ENCODE peak calls at places on chromosomes 1 and 21, in eight cellular contexts. U, I, Y, X, D, S, G and L are unnamed samples.

GRCh38 chr1:182235604-182235951 is 156.0 kb downstream of the GLUL start:
- DNase-seq in U (no peak), I (no peak), Y (no peak), X (no peak), D (no peak), S (no peak), G (no peak), L (no peak)

GRCh38 chr1:234154320-234155251 is 218.7 kb upstream of the COA6 start:
- DNase-seq in U (no peak), I (no peak), Y (peak), X (peak), D (peak), S (peak), G (peak), L (no peak)

GRCh38 chr1:24403806-24404205 is 9.8 kb downstream of the STPG1 start:
- DNase-seq in U (no peak), I (no peak), Y (no peak), X (no peak), D (no peak), S (no peak), G (no peak), L (no peak)

GRCh38 chr1:65042467-65042866 is 76.1 kb upstream of the JAK1 start:
- DNase-seq in U (no peak), I (no peak), Y (no peak), X (no peak), D (no peak), S (no peak), G (no peak), L (no peak)

GRCh38 chr1:227532019-227532619 is 31.2 kb upstream of the ZNF678 start:
- DNase-seq in U (no peak), I (no peak), Y (no peak), X (peak), D (peak), S (no peak), G (no peak), L (no peak)

GRCh38 chr1:163166886-163167555 is 35.7 kb downstream of the RGS5 start:
- DNase-seq in U (no peak), I (no peak), Y (no peak), X (no peak), D (no peak), S (no peak), G (no peak), L (no peak)

GRCh38 chr21:39097335-39097861 is 85.9 kb downstream of the PSMG1 start:
- DNase-seq in U (no peak), I (no peak), Y (no peak), X (no peak), D (no peak), S (no peak), G (no peak), L (no peak)

GRCh38 chr21:9756677-9757076 is 764.7 kb upstream of the TPTE start:
- DNase-seq in U (no peak), I (no peak), Y (no peak), X (no peak), D (no peak), S (no peak), G (no peak), L (no peak)

GRCh38 chr1:198109316-198109715 is 47.5 kb upstream of the NEK7 start:
- DNase-seq in U (no peak), I (no peak), Y (no peak), X (no peak), D (no peak), S (no peak), G (no peak), L (no peak)

GRCh38 chr1:108877324-108877812 is 583 bp downstream of the GPSM2 start:
- DNase-seq in U (no peak), I (peak), Y (peak), X (peak), D (peak), S (peak), G (peak), L (peak)

GRCh38 chr1:231354330-231355020 is 16.4 kb downstream of the SPRTN start:
- DNase-seq in U (no peak), I (no peak), Y (no peak), X (no peak), D (no peak), S (no peak), G (peak), L (no peak)

GRCh38 chr1:43235451-43236121 is 34.2 kb upstream of the TMEM125 start:
- DNase-seq in U (no peak), I (no peak), Y (no peak), X (no peak), D (no peak), S (no peak), G (no peak), L (no peak)

GRCh38 chr1:219020386-219020785 is 153.3 kb upstream of the LYPLAL1 start:
- DNase-seq in U (no peak), I (no peak), Y (no peak), X (no peak), D (no peak), S (no peak), G (peak), L (no peak)

GRCh38 chr1:244881552-244882280 is 17.4 kb upstream of the HNRNPU start:
- DNase-seq in U (no peak), I (no peak), Y (no peak), X (no peak), D (no peak), S (no peak), G (no peak), L (no peak)

GRCh38 chr1:200075938-200076546 is 48.5 kb downstream of the NR5A2 start:
- DNase-seq in U (no peak), I (no peak), Y (peak), X (no peak), D (peak), S (peak), G (peak), L (no peak)

GRCh38 chr21:21291883-21292569 is 293.8 kb downstream of the NCAM2 start:
- DNase-seq in U (no peak), I (no peak), Y (no peak), X (no peak), D (no peak), S (no peak), G (no peak), L (no peak)

GRCh38 chr1:111234258-111234657 is 6.7 kb downstream of the CHI3L2 start:
- DNase-seq in U (no peak), I (no peak), Y (peak), X (no peak), D (peak), S (peak), G (no peak), L (no peak)

GRCh38 chr1:161727343-161727924 is 6.1 kb downstream of the FCRLB start:
- DNase-seq in U (no peak), I (no peak), Y (peak), X (peak), D (no peak), S (peak), G (peak), L (no peak)

GRCh38 chr1:26531651-26532131 is 2.1 kb downstream of the RPS6KA1 start:
- DNase-seq in U (no peak), I (no peak), Y (peak), X (no peak), D (peak), S (peak), G (no peak), L (no peak)

GRCh38 chr1:212147581-212148033 is 112.1 kb downstream of the DTL start:
- DNase-seq in U (no peak), I (no peak), Y (no peak), X (no peak), D (peak), S (no peak), G (no peak), L (no peak)

GRCh38 chr1:166133276-166133841 is 33.4 kb downstream of the FAM78B start:
- DNase-seq in U (no peak), I (no peak), Y (peak), X (no peak), D (peak), S (no peak), G (peak), L (no peak)

GRCh38 chr1:161730050-161730564 is 8.8 kb downstream of the FCRLB start:
- DNase-seq in U (no peak), I (no peak), Y (peak), X (no peak), D (peak), S (no peak), G (peak), L (no peak)

GRCh38 chr1:58861510-58861909 is 77.7 kb upstream of the JUN start:
- DNase-seq in U (no peak), I (no peak), Y (peak), X (no peak), D (peak), S (peak), G (no peak), L (no peak)

GRCh38 chr1:74399249-74399648 is 113.2 kb downstream of the LRRC53 start:
- DNase-seq in U (no peak), I (no peak), Y (no peak), X (no peak), D (peak), S (no peak), G (no peak), L (no peak)

GRCh38 chr1:172473842-172474241 is 30.0 kb upstream of the PIGC start:
- DNase-seq in U (no peak), I (no peak), Y (no peak), X (no peak), D (no peak), S (no peak), G (no peak), L (no peak)

GRCh38 chr1:94417962-94418663 is at the start of gene ABCD3:
- DNase-seq in U (peak), I (peak), Y (peak), X (peak), D (peak), S (peak), G (peak), L (peak)

GRCh38 chr1:169765580-169766331 is 29.0 kb downstream of the METTL18 start:
- DNase-seq in U (no peak), I (no peak), Y (no peak), X (no peak), D (no peak), S (no peak), G (no peak), L (no peak)

GRCh38 chr1:14674030-14674429 is 75.5 kb downstream of the KAZN start:
- DNase-seq in U (no peak), I (no peak), Y (no peak), X (no peak), D (no peak), S (no peak), G (no peak), L (no peak)

GRCh38 chr1:3058263-3059030 is 10.6 kb upstream of the PRDM16 start:
- DNase-seq in U (no peak), I (no peak), Y (no peak), X (no peak), D (no peak), S (no peak), G (no peak), L (no peak)

GRCh38 chr1:109094377-109094803 is 3.8 kb downstream of the TMEM167B start:
- DNase-seq in U (no peak), I (no peak), Y (no peak), X (no peak), D (no peak), S (no peak), G (no peak), L (no peak)